ENCODE peak calls at places on chromosomes 2 and 18, in seven cellular contexts. B is T-helper 2 cell treated with Interferon-gamma antibody and Interleukin-4, amounts not matched to agents 5 μg/mL and 100 μg/mL, for 36 hours; A is substantia nigra; W is fibroblast of the aortic adventitia; Y is frontal cortex; K is hippocampal formation; M is K562. U is an unnamed sample.
A peak's percentile ranks its signal among the peaks of the same experiment; 100 is the strongest.

GRCh38 chr2:101396352-101396717 is 9.0 kb upstream of the CREG2 start:
- DNase-seq in B (no peak), A (no peak), W (peak; percentile 91), Y (no peak), K (no peak), M (no peak), U (no peak)

GRCh38 chr2:154507186-154507585 is 191.3 kb upstream of the KCNJ3 start:
- DNase-seq in B (no peak), A (no peak), W (no peak), Y (no peak), K (no peak), M (no peak), U (no peak)

GRCh38 chr2:195779491-195779890 is 122.5 kb downstream of the SLC39A10 start:
- DNase-seq in B (no peak), A (no peak), W (no peak), Y (no peak), K (no peak), M (no peak), U (no peak)

GRCh38 chr18:31079973-31080372 is 22.2 kb downstream of the DSC2 start:
- DNase-seq in B (no peak), A (no peak), W (no peak), Y (no peak), K (no peak), M (no peak), U (no peak)

GRCh38 chr2:173999272-173999671 is 34.1 kb upstream of the SP3 start:
- DNase-seq in B (no peak), A (peak; percentile 46), W (no peak), Y (no peak), K (no peak), M (no peak), U (no peak)

GRCh38 chr2:30763151-30763660 is 44.0 kb downstream of the CAPN13 start:
- DNase-seq in B (no peak), A (no peak), W (no peak), Y (no peak), K (no peak), M (no peak), U (no peak)

GRCh38 chr2:215654177-215654850 is 218.4 kb upstream of the FN1 start:
- DNase-seq in B (no peak), A (no peak), W (peak; percentile 93), Y (no peak), K (no peak), M (no peak), U (no peak)

GRCh38 chr2:128308284-128308731 is 10.4 kb downstream of the HS6ST1 start:
- DNase-seq in B (no peak), A (no peak), W (no peak), Y (no peak), K (no peak), M (no peak), U (no peak)

GRCh38 chr2:143344780-143345179 is 215.6 kb downstream of the ARHGAP15 start:
- DNase-seq in B (no peak), A (no peak), W (no peak), Y (no peak), K (no peak), M (no peak), U (no peak)

U was measured in NT2/D1.